ENCODE peak calls at places on chromosome 11, in eight cellular contexts. I, J, U, G, Q, C, N and W are unnamed samples.

GRCh38 chr11:102617491-102618026 is 7.6 kb downstream of the MMP20 start:
- DNase-seq in I (no peak), J (no peak), U (no peak), G (no peak), Q (no peak), C (no peak), N (no peak), W (no peak)

GRCh38 chr11:107044503-107044902 is 26.2 kb upstream of the GUCY1A2 start:
- DNase-seq in I (no peak), J (peak; percentile 31), U (no peak), G (no peak), Q (no peak), C (no peak), N (no peak), W (no peak)

GRCh38 chr11:120208777-120209176 is 2.1 kb upstream of the OAF start:
- DNase-seq in I (no peak), J (peak; percentile 85), U (no peak), G (no peak), Q (no peak), C (no peak), N (no peak), W (no peak)

GRCh38 chr11:702731-703461 is 3.1 kb upstream of the EPS8L2 start:
- DNase-seq in I (no peak), J (peak; percentile 61), U (no peak), G (no peak), Q (no peak), C (no peak), N (no peak), W (peak; percentile 92)

GRCh38 chr11:74642912-74643311 is 50.5 kb downstream of the POLD3 start:
- DNase-seq in I (no peak), J (no peak), U (no peak), G (no peak), Q (no peak), C (no peak), N (no peak), W (no peak)

GRCh38 chr11:130677486-130678153 is 229.2 kb downstream of the ADAMTS15 start:
- DNase-seq in I (no peak), J (peak; percentile 88), U (peak; percentile 79), G (peak; percentile 98), Q (no peak), C (no peak), N (no peak), W (no peak)

GRCh38 chr11:124669193-124669592 is 4.3 kb downstream of the SIAE start:
- DNase-seq in I (no peak), J (peak; percentile 63), U (peak; percentile 2), G (peak; percentile 43), Q (peak; percentile 21), C (peak; percentile 59), N (peak; percentile 58), W (no peak)

GRCh38 chr11:116787786-116788486 is at the start of gene ZPR1:
- DNase-seq in I (peak; percentile 51), J (peak; percentile 89), U (peak; percentile 59), G (peak; percentile 81), Q (peak; percentile 85), C (peak; percentile 70), N (peak; percentile 91), W (peak; percentile 95)

GRCh38 chr11:94768602-94769511 is 701 bp downstream of the AMOTL1 start:
- DNase-seq in I (peak; percentile 46), J (peak; percentile 63), U (peak; percentile 40), G (no peak), Q (no peak), C (peak; percentile 54), N (no peak), W (peak; percentile 83)

GRCh38 chr11:63816732-63817131 is 3.5 kb downstream of the SPINDOC start:
- DNase-seq in I (no peak), J (no peak), U (no peak), G (no peak), Q (no peak), C (no peak), N (no peak), W (no peak)

GRCh38 chr11:84607975-84608787 is 1019.0 kb downstream of the DLG2 start:
- DNase-seq in I (no peak), J (no peak), U (no peak), G (no peak), Q (no peak), C (no peak), N (no peak), W (no peak)

GRCh38 chr11:107598225-107599139 is 7.5 kb downstream of the ELMOD1 start:
- DNase-seq in I (no peak), J (peak; percentile 54), U (no peak), G (peak; percentile 49), Q (no peak), C (peak; percentile 34), N (no peak), W (peak; percentile 67)

GRCh38 chr11:5767056-5767455 is 13.0 kb downstream of the OR52N4 start:
- DNase-seq in I (no peak), J (peak; percentile 3), U (no peak), G (no peak), Q (no peak), C (no peak), N (no peak), W (no peak)

GRCh38 chr11:111330234-111330893 is 32.0 kb downstream of the POU2AF3 start:
- DNase-seq in I (no peak), J (no peak), U (no peak), G (no peak), Q (no peak), C (no peak), N (no peak), W (no peak)

GRCh38 chr11:111334495-111335123 is 36.3 kb downstream of the POU2AF3 start:
- DNase-seq in I (no peak), J (no peak), U (no peak), G (no peak), Q (no peak), C (no peak), N (no peak), W (no peak)

GRCh38 chr11:111335124-111335535 is 36.8 kb downstream of the POU2AF3 start:
- DNase-seq in I (no peak), J (no peak), U (no peak), G (no peak), Q (no peak), C (no peak), N (no peak), W (no peak)

GRCh38 chr11:111329306-111330204 is 31.2 kb downstream of the POU2AF3 start:
- DNase-seq in I (no peak), J (no peak), U (no peak), G (no peak), Q (no peak), C (no peak), N (no peak), W (no peak)

DNA sequence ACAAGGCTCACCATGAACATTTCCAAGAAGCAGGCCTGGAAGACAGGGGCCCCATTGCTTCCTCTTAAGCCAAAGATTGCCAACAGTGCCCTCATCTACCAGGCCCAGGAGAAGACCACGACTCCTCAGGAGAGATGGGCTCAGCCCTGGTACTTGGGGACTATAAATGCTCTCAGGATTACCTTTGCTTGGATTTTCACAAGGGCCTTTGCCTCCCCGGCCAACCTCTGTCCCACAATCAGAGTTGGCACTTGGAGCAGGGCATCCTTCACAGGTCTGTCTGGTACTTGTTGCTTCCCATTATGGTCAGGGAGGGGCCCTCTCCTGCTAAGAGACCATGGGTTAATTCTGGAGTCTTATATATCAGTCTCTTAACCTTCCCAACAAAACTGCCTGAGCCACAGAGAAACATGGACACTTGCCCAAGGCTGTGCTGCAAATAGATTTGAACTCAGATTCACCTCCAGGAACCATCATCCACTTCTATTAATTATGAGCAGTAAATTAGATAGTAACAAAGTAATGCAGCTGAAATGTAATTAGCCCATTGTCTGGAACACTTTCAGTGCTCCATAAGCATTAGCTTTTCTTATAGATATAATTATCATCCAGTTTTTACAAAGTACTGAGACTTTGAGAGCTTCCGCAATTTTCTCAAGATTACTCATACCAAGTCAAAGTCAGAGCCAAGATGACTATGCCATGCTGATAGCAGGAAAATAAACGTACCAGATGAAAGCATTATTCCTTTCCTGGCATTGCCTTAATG is 33.5 kb downstream of the POU2AF3 start:
- DNase-seq in I (no peak), J (peak; percentile 87), U (no peak), G (no peak), Q (no peak), C (peak; percentile 27), N (no peak), W (no peak)
- H3K4me1 ChIP-seq in I (peaks cover 9% of the 10 kb centered on the region), J (peaks cover 29% of the 10 kb centered on the region), U (no peaks in the 10 kb centered on the region), G (peaks cover 11% of the 10 kb centered on the region), Q (no peaks in the 10 kb centered on the region), C (no peaks in the 10 kb centered on the region), N (no peaks in the 10 kb centered on the region), W (peaks cover 10% of the 10 kb centered on the region)

GRCh38 chr11:8063319-8063718 is 17.7 kb upstream of the TUB start:
- DNase-seq in I (no peak), J (peak; percentile 86), U (no peak), G (no peak), Q (no peak), C (no peak), N (no peak), W (no peak)
- H3K4me3 ChIP-seq in I (no peak overlapping the region), J (no peak overlapping the region), U (no peak overlapping the region), G (no peak overlapping the region), Q (no peak overlapping the region), C (no peak overlapping the region), N (no peak overlapping the region), W (no peak overlapping the region)

DNA sequence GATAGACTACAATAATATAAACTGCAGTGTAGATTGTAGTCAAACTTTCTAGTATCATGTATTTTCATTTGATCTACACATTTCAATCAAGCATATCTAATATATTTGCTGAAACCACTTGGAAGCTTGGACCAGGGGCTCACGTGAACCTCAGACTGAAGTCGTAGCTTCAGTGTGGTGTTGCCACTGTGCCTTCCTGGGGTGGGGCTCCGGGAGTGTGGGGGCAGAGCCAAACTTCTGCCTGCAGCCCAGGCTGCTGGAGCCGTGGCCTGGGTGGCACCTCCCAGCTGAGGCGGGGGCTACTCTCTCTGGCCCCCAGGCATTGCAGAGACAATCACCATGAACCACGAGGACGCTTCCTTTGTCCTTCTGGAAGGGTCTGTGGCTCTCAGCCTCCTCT is 36.3 kb upstream of the IGSF9B start:
- DNase-seq in I (no peak), J (no peak), U (no peak), G (no peak), Q (no peak), C (no peak), N (no peak), W (no peak)
- H3K4me1 ChIP-seq in I (no peaks in the 10 kb centered on the region), J (no peaks in the 10 kb centered on the region), U (no peaks in the 10 kb centered on the region), G (no peaks in the 10 kb centered on the region), Q (no peaks in the 10 kb centered on the region), C (no peaks in the 10 kb centered on the region), N (no peaks in the 10 kb centered on the region), W (no peaks in the 10 kb centered on the region)

DNA sequence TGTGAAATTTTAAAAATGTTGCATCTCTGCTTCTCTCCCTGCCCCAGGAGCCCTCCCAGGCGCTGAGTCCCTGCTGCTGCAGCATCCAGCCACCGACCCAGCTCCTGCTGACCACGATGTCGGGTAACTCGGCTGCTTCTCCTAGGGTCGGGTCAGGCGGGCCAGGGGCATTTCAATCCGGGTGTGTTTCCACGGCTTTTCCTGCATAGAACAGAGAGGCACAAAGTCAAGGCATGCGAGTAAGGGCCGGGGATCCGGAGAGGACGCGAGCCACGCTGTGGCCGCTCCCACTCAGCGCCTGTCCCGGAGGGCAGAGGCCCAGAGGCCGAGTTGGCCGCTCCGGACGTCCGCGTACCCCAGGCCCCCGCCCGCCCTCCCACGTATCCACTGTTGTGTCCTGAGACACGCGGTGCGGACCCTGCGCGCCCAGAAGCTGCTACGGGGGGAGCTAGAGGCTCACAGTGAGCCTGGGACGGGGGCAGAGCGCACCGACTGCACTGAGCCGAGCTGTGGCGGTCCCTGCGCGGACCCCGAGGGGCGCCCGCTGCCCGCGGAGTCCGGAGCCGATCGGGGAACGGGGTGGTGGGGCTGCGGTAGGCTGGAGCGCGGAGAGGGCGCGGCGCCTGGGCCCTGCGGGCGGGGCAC is at the start of gene POU2AF3:
- DNase-seq in I (no peak), J (peak; percentile 23), U (no peak), G (peak; percentile 36), Q (no peak), C (no peak), N (no peak), W (no peak)
- H3K4me3 ChIP-seq in I (peak within 1 kb of the TSS; percentile 29), J (peak within 1 kb of the TSS; percentile 68), U (peak within 1 kb of the TSS; percentile 43), G (peak within 1 kb of the TSS; percentile 52), Q (no peak within 1 kb of the TSS), C (no peak within 1 kb of the TSS), N (no peak within 1 kb of the TSS), W (peak within 1 kb of the TSS; percentile 58)

GRCh38 chr11:8805256-8805655 is 105.7 kb upstream of the AKIP1 start:
- DNase-seq in I (no peak), J (no peak), U (no peak), G (no peak), Q (no peak), C (no peak), N (no peak), W (no peak)
- H3K4me1 ChIP-seq in I (peaks cover 33% of the 10 kb centered on the region), J (peaks cover 34% of the 10 kb centered on the region), U (peaks cover 15% of the 10 kb centered on the region), G (peaks cover 15% of the 10 kb centered on the region), Q (no peaks in the 10 kb centered on the region), C (no peaks in the 10 kb centered on the region), N (no peaks in the 10 kb centered on the region), W (peaks cover 71% of the 10 kb centered on the region)